ENCODE peak calls at places on chromosomes 1 and 21, in four cellular contexts. D, E, K and I are unnamed samples.

GRCh38 chr1:211215577-211215976 is 43.6 kb upstream of the RCOR3 start:
- DNase-seq in D (no peak), E (no peak), K (no peak), I (no peak)

GRCh38 chr1:54413295-54413694 is 7.1 kb upstream of the SSBP3 start:
- DNase-seq in D (peak; percentile 63), E (peak; percentile 72), K (no peak), I (peak; percentile 36)

GRCh38 chr1:243559575-243560172 is 290.4 kb downstream of the AKT3 start:
- DNase-seq in D (no peak), E (no peak), K (no peak), I (no peak)

GRCh38 chr1:117631761-117632160 is 25.9 kb downstream of the TENT5C start:
- DNase-seq in D (no peak), E (no peak), K (peak; percentile 16), I (no peak)

GRCh38 chr1:156245451-156246232 is 2.2 kb downstream of the PAQR6 start:
- DNase-seq in D (no peak), E (peak; percentile 31), K (no peak), I (no peak)

GRCh38 chr1:94550800-94551241 is 9.3 kb upstream of the F3 start:
- DNase-seq in D (no peak), E (no peak), K (no peak), I (no peak)

GRCh38 chr1:208235983-208236761 is 8.0 kb downstream of the PLXNA2 start:
- DNase-seq in D (peak; percentile 83), E (peak; percentile 87), K (no peak), I (peak; percentile 67)

GRCh38 chr1:76218888-76219588 is 144.5 kb downstream of the ST6GALNAC3 start:
- DNase-seq in D (no peak), E (no peak), K (no peak), I (no peak)

GRCh38 chr1:76285578-76286135 is 211.1 kb downstream of the ST6GALNAC3 start:
- DNase-seq in D (no peak), E (no peak), K (no peak), I (no peak)

GRCh38 chr1:22259581-22260282 is 116.8 kb upstream of the WNT4 start:
- DNase-seq in D (no peak), E (no peak), K (no peak), I (no peak)

GRCh38 chr1:200883118-200883517 is 10.3 kb downstream of the GPR25 start:
- DNase-seq in D (no peak), E (no peak), K (no peak), I (no peak)

GRCh38 chr1:14937288-14937949 is 216.1 kb upstream of the TMEM51 start:
- DNase-seq in D (no peak), E (no peak), K (no peak), I (no peak)

GRCh38 chr1:75616436-75617433 is 5.8 kb upstream of the SLC44A5 start:
- DNase-seq in D (peak; percentile 20), E (peak; percentile 61), K (peak; percentile 57), I (peak; percentile 31)

GRCh38 chr1:72845342-72845741 is 563.0 kb upstream of the NEGR1 start:
- DNase-seq in D (no peak), E (peak; percentile 31), K (no peak), I (peak; percentile 16)

GRCh38 chr1:29671446-29671845 is 435.1 kb downstream of the PTPRU start:
- DNase-seq in D (no peak), E (no peak), K (peak; percentile 64), I (no peak)

GRCh38 chr1:3368711-3369436 is 85.6 kb upstream of the ARHGEF16 start:
- DNase-seq in D (no peak), E (no peak), K (no peak), I (no peak)

GRCh38 chr1:43997979-43998378 is 6.6 kb downstream of the CCDC24 start:
- DNase-seq in D (no peak), E (no peak), K (no peak), I (no peak)

GRCh38 chr1:43999455-43999854 is 8.1 kb downstream of the CCDC24 start:
- DNase-seq in D (no peak), E (no peak), K (no peak), I (peak; percentile 60)

GRCh38 chr1:44002165-44002564 is 10.8 kb downstream of the CCDC24 start:
- DNase-seq in D (no peak), E (no peak), K (no peak), I (no peak)

GRCh38 chr1:44000266-44000665 is 8.9 kb downstream of the CCDC24 start:
- DNase-seq in D (no peak), E (no peak), K (no peak), I (no peak)

DNA sequence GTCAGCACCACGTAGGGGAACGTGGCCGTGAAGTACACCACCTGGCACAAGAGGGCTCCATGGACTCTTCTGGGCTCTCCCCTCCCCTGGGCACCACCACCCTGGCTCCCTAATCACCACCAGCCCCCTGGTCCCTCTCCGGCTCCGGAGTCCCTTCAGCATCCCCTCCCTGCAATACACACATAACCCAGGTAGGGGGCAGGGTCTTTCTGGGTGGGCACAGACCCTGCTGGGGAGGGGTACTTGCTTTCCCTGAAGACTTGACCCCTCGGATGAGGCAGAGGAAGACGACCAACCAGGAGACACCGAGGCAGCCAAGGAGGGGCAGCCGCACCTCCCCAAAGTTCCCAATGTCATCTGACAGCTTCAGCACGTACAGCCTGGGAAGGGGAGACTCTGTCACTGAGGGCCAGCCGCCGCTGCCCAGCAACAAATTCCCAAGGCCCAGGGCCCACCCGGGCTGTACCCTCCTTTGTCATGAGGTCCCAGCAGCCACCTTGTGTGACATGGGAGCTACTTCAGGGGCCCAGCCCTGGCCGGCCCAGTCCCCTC is 11.3 kb downstream of the CCDC24 start:
- DNase-seq in D (no peak), E (no peak), K (no peak), I (no peak)
- TF ChIP-seq CTCF in D (no peak), E (peak; percentile 26), K (no peak), I (no peak)

DNA sequence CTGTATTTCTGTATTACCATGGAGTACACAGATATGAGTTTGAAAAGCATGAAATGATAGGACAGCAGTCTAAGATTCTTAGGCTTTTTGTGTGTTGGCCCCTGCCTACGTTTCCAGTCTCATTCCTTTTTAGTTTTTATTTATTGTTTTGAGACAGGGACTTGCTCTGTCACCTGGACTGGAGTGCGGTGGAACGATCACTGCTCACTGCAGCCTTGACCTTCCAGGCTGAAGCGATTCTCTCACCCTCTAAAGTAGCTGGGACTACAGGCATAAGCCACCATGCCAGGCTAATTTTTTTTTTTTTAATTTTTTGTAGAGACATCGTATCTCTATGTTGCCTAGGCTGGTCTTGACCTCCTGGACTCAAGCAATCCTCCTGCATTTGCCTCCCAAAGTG is 3.8 kb downstream of the RAVER2 start:
- DNase-seq in D (no peak), E (no peak), K (no peak), I (no peak)
- H3K4me3 ChIP-seq in D (no peak overlapping the region), E (no peak overlapping the region), K (no peak overlapping the region), I (no peak overlapping the region)

DNA sequence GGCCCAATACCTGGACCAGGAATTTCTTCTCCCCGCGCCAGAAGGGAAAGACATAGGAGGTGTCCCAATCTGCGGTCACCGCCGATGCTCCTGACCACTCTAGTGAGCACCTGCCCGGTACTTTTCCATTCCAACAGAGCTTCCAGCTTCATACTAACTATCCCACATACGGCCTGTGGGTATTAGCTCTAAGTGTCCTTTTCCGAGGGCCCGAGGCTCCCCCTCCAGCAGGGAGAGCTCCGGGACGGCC is 2.6 kb upstream of the SIM2 start:
- DNase-seq in D (no peak), E (no peak), K (no peak), I (no peak)
- H3K27ac ChIP-seq in D (no peak overlapping the region), E (no peak overlapping the region), K (no peak overlapping the region), I (no peak overlapping the region)

GRCh38 chr1:21104683-21105082 is 72.0 kb downstream of the EIF4G3 start:
- DNase-seq in D (no peak), E (no peak), K (no peak), I (no peak)
- TF ChIP-seq CTCF in D (no peak), E (no peak), K (no peak), I (no peak)

DNA sequence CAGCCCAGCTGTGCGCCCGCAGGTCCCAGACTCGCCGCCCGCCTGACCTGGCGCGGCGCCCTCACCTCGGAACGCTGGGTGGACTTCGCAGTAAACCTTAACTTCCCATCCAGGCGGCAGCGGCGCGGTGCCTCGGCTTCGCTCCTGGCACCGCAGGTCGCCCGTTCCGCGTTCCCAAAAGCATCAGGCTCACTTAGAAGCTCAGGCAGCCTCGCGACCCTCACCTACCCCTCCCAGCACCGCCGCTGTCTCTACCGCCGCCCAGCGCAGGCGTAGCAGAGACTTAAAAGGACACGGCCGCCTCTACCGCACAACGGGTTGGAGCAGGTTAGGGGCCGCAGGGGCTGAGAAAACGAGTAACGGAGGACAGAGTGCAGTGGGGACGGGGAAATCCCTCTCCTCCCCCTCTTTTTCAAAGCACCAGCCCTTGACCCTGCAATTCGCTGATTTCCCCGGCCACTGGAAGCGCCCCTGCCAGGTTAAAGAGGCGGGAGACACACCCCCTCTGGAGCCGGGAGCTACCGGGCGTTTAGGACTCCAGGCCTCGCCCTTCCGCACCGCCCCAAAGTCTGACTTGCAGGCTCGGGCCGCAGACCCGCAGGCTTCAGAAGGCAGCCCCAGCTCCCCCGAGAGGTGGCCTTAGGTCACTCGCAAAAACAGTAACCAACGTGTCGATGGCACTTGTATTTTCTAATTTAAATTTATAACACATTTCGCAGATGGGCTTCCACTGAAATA is 328.5 kb downstream of the FAM72C start:
- DNase-seq in D (no peak), E (no peak), K (no peak), I (no peak)
- H3K4me3 ChIP-seq in D (no peak overlapping the region), E (no peak overlapping the region), K (no peak overlapping the region), I (no peak overlapping the region)

DNA sequence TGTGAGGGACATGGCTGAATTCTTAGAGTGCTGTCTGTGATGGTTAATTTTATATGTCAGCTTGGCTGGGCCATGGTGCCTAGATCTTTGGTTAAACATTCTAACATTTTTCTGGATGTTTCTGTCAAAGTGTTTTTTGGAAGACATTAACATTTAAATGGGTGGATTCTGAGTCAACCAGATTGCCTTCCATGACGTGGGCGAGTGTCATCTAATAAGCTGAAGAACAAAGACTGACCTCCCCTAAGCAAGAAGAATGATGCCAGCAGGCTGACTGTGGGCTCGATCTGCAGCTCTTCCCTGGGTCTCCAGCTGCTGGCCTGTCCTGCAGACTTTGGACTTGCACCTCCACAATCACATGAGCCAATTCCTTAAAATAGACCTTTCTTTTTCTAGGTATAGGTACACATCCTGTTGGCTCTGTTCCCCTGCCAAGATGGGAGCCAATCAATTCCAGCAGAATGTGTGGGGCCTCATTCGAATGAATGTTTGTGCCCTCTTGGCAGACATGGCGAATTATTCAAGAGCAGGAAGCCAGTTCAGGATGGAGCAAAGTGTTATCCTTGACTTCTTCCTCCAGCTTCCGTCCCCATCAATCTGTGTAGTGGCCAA is 21.2 kb upstream of the CPT2 start:
- DNase-seq in D (no peak), E (no peak), K (no peak), I (no peak)
- H3K27ac ChIP-seq in D (no peak overlapping the region), E (no peak overlapping the region), K (no peak overlapping the region), I (no peak overlapping the region)

DNA sequence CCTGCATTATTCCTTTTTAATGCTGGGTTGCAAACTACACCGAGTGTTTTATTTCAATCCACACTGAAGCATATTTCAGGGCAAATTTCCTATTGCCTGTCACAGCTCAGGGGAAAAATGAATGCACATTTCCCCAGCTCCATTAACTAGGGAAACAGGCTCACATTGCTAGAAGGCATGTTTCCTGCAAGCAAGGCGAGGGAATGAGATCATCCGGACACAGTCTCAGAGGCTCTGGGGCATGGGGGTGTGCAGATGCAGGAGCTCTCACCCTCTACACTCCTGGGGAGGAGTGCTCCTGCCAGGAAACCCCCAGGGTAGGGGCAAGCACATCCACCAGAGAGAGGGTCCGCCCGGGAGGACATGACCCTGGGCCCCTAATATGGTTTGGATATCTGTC is 24.6 kb downstream of the SYT2 start:
- DNase-seq in D (no peak), E (no peak), K (no peak), I (no peak)
- TF ChIP-seq CTCF in D (no peak), E (no peak), K (no peak), I (no peak)